ENCODE peak calls at places on chromosomes 16 and 17, in seven cellular contexts. B is GM12864; G is NCI-H460; D is activated CD8-positive, alpha-beta T cell treated with anti-CD3 and anti-CD28 coated beads for 36 hours; O is C1 segment of cervical spinal cord; A is posterior cingulate gyrus; F is upper lobe of right lung. I is an unnamed sample.

GRCh38 chr17:6530324-6530920 is 25.9 kb downstream of the PITPNM3 start:
- DNase-seq in B (no peak), G (no peak), D (no peak), O (no peak), A (no peak), F (no peak), I (peak)

GRCh38 chr16:17359778-17360177 is 111.0 kb downstream of the XYLT1 start:
- DNase-seq in B (peak), G (no peak), D (peak), O (no peak), A (no peak), F (no peak), I (no peak)

GRCh38 chr17:77185137-77185536 is 44.4 kb downstream of the SEC14L1 start:
- DNase-seq in B (no peak), G (no peak), D (no peak), O (peak), A (no peak), F (no peak), I (no peak)

GRCh38 chr17:29004081-29004692 is 1.6 kb downstream of the SEZ6 start:
- DNase-seq in B (no peak), G (peak), D (no peak), O (peak), A (peak), F (no peak), I (no peak)

GRCh38 chr16:739560-740458 is 988 bp downstream of the CIAO3 start:
- DNase-seq in B (no peak), G (no peak), D (no peak), O (no peak), A (peak), F (peak), I (no peak)

GRCh38 chr16:8859913-8860881 is 8.6 kb downstream of the CARHSP1 start:
- DNase-seq in B (no peak), G (no peak), D (no peak), O (no peak), A (peak), F (no peak), I (peak)

GRCh38 chr16:85965125-85965524 is 66.2 kb downstream of the IRF8 start:
- DNase-seq in B (no peak), G (no peak), D (no peak), O (no peak), A (no peak), F (no peak), I (no peak)

GRCh38 chr16:84532299-84532724 is 27.9 kb upstream of the MEAK7 start:
- DNase-seq in B (no peak), G (no peak), D (no peak), O (peak), A (peak), F (no peak), I (no peak)

GRCh38 chr16:24851700-24852099 is 5.9 kb downstream of the SLC5A11 start:
- DNase-seq in B (no peak), G (no peak), D (peak), O (no peak), A (no peak), F (no peak), I (no peak)

GRCh38 chr16:23962001-23962400 is 126.2 kb downstream of the PRKCB start:
- DNase-seq in B (no peak), G (no peak), D (peak), O (no peak), A (no peak), F (no peak), I (no peak)

GRCh38 chr17:57391857-57392256 is 135.5 kb downstream of the MSI2 start:
- DNase-seq in B (no peak), G (no peak), D (no peak), O (no peak), A (no peak), F (no peak), I (no peak)

GRCh38 chr16:69404275-69404805 is 18.5 kb upstream of the TERF2 start:
- DNase-seq in B (no peak), G (no peak), D (no peak), O (no peak), A (peak), F (no peak), I (no peak)

GRCh38 chr17:7988750-7989178 is 13.7 kb upstream of the GUCY2D start:
- DNase-seq in B (peak), G (peak), D (peak), O (peak), A (no peak), F (no peak), I (no peak)

I was measured in chondrocyte.